ENCODE peak calls at places on chromosomes 13 and 19, in seven cellular contexts. O is GM12878, V is IMR-90, I is SK-N-SH, H is K562, C is H1, L is HepG2. A is an unnamed sample.

GRCh38 chr13:74217816-74218215 is 83.6 kb upstream of the KLF12 start:
- DNase-seq in O (no peak), V (peak; percentile 97), I (no peak), H (no peak), C (no peak), L (no peak), A (no peak)

GRCh38 chr19:55247621-55248099 is 11.2 kb downstream of the PPP6R1 start:
- DNase-seq in O (no peak), V (no peak), I (peak; percentile 71), H (no peak), C (no peak), L (no peak), A (peak; percentile 74)

GRCh38 chr13:26062853-26063444 is 11.1 kb upstream of the SHISA2 start:
- DNase-seq in O (no peak), V (peak; percentile 33), I (peak; percentile 47), H (no peak), C (no peak), L (peak; percentile 59), A (peak; percentile 43)

GRCh38 chr13:51778407-51778806 is 25.6 kb downstream of the DHRS12 start:
- DNase-seq in O (no peak), V (no peak), I (no peak), H (no peak), C (no peak), L (no peak), A (no peak)

GRCh38 chr13:57418067-57418677 is 213.4 kb upstream of the PCDH17 start:
- DNase-seq in O (no peak), V (no peak), I (no peak), H (no peak), C (no peak), L (no peak), A (no peak)

GRCh38 chr13:24225930-24226329 is 65.4 kb downstream of the SPATA13 start:
- DNase-seq in O (no peak), V (no peak), I (no peak), H (no peak), C (no peak), L (no peak), A (no peak)

GRCh38 chr13:35470671-35471465 is 5.6 kb downstream of the MAB21L1 start:
- DNase-seq in O (no peak), V (peak; percentile 2), I (peak; percentile 80), H (no peak), C (no peak), L (no peak), A (no peak)

GRCh38 chr13:113726961-113727411 is 32.0 kb upstream of the TMEM255B start:
- DNase-seq in O (no peak), V (peak; percentile 31), I (no peak), H (no peak), C (no peak), L (no peak), A (no peak)

GRCh38 chr13:42883771-42884170 is 102.4 kb downstream of the FAM216B start:
- DNase-seq in O (no peak), V (peak; percentile 33), I (peak; percentile 61), H (no peak), C (no peak), L (no peak), A (no peak)

GRCh38 chr19:9835507-9835949 is 410 bp downstream of the PIN1 start:
- DNase-seq in O (no peak), V (no peak), I (no peak), H (no peak), C (no peak), L (no peak), A (no peak)

GRCh38 chr13:20399961-20400360 is 125.7 kb downstream of the CRYL1 start:
- DNase-seq in O (no peak), V (no peak), I (no peak), H (no peak), C (no peak), L (no peak), A (no peak)

GRCh38 chr19:10018219-10018618 is 4.9 kb downstream of the RDH8 start:
- DNase-seq in O (no peak), V (peak; percentile 87), I (no peak), H (no peak), C (no peak), L (no peak), A (no peak)

GRCh38 chr13:32791545-32792172 is 205.4 kb downstream of the PDS5B start:
- DNase-seq in O (peak; percentile 62), V (peak; percentile 35), I (no peak), H (no peak), C (no peak), L (peak; percentile 30), A (peak; percentile 3)

GRCh38 chr19:1407662-1408299 is 395 bp downstream of the DAZAP1 start:
- DNase-seq in O (no peak), V (no peak), I (no peak), H (peak; percentile 86), C (no peak), L (no peak), A (no peak)

GRCh38 chr13:110275931-110276552 is 30.9 kb downstream of the COL4A1 start:
- DNase-seq in O (no peak), V (no peak), I (no peak), H (no peak), C (no peak), L (no peak), A (no peak)

GRCh38 chr19:54364775-54365257 is at the start of gene LAIR1:
- DNase-seq in O (no peak), V (no peak), I (no peak), H (no peak), C (no peak), L (no peak), A (no peak)

GRCh38 chr19:3073931-3074595 is 11.8 kb upstream of the TLE5 start:
- DNase-seq in O (no peak), V (no peak), I (peak; percentile 14), H (no peak), C (no peak), L (no peak), A (no peak)

GRCh38 chr19:38721977-38722773 is 22.1 kb downstream of the CAPN12 start:
- DNase-seq in O (no peak), V (no peak), I (no peak), H (no peak), C (no peak), L (peak; percentile 96), A (no peak)

GRCh38 chr13:29893438-29893837 is 43.0 kb upstream of the UBL3 start:
- DNase-seq in O (no peak), V (peak; percentile 51), I (peak; percentile 55), H (no peak), C (no peak), L (no peak), A (no peak)

DNA sequence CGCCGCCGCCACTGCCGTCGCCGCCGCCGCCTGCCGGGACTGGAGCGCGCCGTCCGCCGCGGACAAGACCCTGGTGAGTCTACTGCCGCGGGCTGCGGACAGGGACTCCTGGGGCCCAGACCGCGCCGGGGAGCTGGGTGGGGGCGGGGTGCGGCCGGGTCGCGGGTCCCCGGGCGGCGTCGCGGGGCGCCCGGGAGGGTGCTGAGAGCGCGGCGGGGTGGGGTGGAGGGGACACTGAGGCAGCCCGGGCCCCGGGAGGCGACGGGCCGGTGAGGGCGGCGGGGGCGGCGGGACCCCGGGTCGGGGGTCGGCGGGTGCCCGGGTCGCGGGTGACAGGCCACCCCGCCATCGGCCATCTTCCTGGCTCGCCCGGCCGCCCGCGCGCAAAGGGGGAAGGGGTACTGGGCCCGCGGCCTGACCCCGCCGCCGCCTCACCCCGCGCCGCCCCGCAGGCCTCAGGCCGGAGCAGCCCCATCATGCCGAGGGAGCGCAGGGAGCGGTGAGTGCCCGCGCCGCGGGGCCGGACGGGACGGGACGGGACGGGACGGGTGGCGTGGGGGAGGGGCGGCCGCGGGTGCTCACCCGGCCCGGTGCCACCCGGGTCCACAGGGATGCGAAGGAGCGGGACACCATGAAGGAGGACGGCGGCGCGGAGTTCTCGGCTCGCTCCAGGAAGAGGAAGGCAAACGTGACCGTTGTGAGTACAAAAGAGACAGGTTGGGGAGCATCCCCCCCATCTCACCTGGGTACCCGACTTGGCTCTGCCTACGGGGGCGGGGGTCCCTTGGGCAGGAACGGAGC is 489 bp downstream of the CCNE1 start:
- DNase-seq in O (no peak), V (no peak), I (peak; percentile 71), H (peak; percentile 64), C (no peak), L (no peak), A (no peak)
- TF ChIP-seq RFX5 in O (no peak), V (no peak), I (no peak), H (no peak), C (no peak), L (no peak), A (no peak)

DNA sequence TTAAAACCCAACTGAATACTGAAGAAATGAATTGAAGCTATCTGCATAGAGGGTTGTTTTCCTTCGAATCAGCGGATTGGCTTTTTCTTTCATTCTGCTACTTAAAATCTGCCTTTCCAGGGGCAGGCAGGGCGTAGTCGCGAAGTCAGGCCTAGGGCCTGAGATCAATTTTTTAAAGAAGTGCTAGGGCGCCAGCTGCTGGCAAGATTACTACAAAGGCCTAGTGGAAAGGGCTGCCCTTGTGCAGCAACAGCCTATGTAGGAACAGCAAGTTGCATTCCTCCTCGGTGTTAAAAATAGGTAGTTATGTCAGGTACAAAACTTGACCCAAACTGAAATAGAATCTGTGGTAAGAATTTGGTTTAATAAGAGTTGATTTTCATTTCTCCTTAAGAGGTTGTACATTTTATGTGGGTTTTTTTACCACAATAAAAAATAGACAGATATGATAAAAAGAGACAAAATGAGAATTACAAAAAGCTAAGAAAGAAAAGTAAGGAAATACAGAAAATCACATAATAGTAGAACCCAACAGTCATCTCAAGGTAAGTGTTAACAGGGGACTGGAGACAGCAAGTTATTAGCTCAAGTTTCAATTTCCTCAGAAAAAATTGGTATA is 9.5 kb upstream of the URAD start:
- DNase-seq in O (no peak), V (peak; percentile 28), I (no peak), H (peak; percentile 17), C (no peak), L (peak; percentile 48), A (peak; percentile 12)
- TF ChIP-seq RFX5 in O (no peak), V (no peak), I (no peak), H (no peak), C (no peak), L (no peak), A (no peak)

GRCh38 chr19:47427241-47428176 is 8.2 kb upstream of the MEIS3 start:
- DNase-seq in O (no peak), V (peak; percentile 45), I (peak; percentile 86), H (peak; percentile 80), C (peak; percentile 78), L (peak; percentile 33), A (peak; percentile 93)
- TF ChIP-seq RFX5 in O (no peak), V (no peak), I (no peak), H (no peak), C (no peak), L (no peak), A (no peak)

DNA sequence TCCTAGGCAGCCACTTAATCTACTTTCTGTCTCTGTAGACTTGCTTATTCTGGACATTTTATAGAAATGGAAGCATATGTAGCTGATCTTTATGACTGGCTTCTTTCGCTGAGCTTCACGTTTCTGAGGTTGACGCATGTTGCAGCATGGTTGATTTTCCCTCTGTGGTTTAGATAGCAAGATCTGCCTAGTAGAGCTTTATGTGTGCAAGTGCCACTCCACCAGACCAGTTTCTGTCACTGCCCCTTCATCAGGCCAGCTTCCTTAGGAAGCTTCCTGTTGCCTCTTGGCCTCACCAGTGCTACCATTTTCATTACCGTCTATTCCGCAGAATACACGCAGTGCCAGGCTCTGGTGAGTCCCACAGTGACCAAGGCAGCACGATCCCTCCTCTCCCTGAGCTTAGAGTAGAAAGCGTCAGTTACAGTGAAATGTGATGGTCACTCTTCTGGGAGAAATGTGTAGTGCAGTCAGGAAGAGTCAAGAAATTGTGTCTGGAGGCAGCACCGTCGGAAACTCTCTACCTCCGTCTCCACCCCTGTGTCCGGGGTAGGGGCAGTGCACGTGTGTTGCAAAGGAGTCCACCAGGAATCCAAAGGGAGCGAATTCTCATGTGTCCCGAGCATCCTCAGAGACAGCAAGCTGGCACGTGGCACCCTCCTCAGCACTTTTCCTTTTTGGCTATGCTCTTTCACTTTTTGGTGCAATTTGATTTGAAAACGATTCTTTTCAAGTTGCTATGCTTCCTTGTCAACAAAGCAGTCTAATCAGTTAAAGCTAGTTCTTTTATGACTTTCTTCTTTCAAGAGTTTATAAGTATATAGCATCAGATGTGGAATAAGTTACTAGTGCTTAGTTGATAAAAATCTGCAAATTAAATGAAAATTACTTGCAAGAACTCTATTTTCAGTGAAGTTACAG is 45.4 kb upstream of the GPR183 start:
- DNase-seq in O (no peak), V (no peak), I (no peak), H (no peak), C (no peak), L (no peak), A (no peak)
- TF ChIP-seq RFX5 in O (no peak), V (no peak), I (no peak), H (no peak), C (no peak), L (no peak), A (no peak)

A was measured in A549.